ENCODE peak calls at places on chromosome 4, in six cellular contexts. C is HFF-Myc, R is tibial nerve, Z is foreskin keratinocyte, I is dorsolateral prefrontal cortex, T is BJ. D is an unnamed sample.

GRCh38 chr4:70473691-70474090 is 1.7 kb downstream of the MUC7 start:
- DNase-seq in R (no peak), C (no peak), Z (peak; percentile 5), I (no peak), T (no peak), D (no peak)

GRCh38 chr4:177118596-177118995 is 191.1 kb upstream of the NEIL3 start:
- DNase-seq in Z (peak; percentile 56), T (peak; percentile 99), C (peak; percentile 69), I (no peak), R (no peak), D (peak; percentile 19)

GRCh38 chr4:38759077-38759789 is 23.6 kb downstream of the TLR10 start:
- DNase-seq in C (peak; percentile 33), R (peak; percentile 61), Z (no peak), I (peak; percentile 90), T (no peak), D (no peak)

GRCh38 chr4:145937021-145937861 is 1.4 kb downstream of the ZNF827 start:
- DNase-seq in Z (no peak), C (no peak), R (peak; percentile 22), I (peak; percentile 57), T (no peak), D (no peak)

GRCh38 chr4:39616651-39617050 is 22.0 kb downstream of the SMIM14 start:
- DNase-seq in T (no peak), Z (no peak), C (no peak), R (no peak), I (no peak), D (no peak)

GRCh38 chr4:170109586-170110289 is 20.0 kb upstream of the AADAT start:
- DNase-seq in I (no peak), R (no peak), Z (no peak), T (peak; percentile 41), C (peak; percentile 78), D (no peak)

GRCh38 chr4:68416591-68416990 is 30.7 kb upstream of the TMPRSS11E start:
- DNase-seq in R (no peak), I (no peak), T (no peak), Z (peak; percentile 59), C (no peak), D (no peak)

GRCh38 chr4:36255575-36255974 is 11.3 kb upstream of the ARAP2 start:
- DNase-seq in Z (no peak), C (no peak), R (no peak), I (no peak), T (no peak), D (no peak)

GRCh38 chr4:115360441-115360840 is 247.0 kb upstream of the NDST4 start:
- DNase-seq in R (no peak), C (no peak), I (no peak), T (peak; percentile 16), Z (no peak), D (no peak)

GRCh38 chr4:180449395-180449956 is 1793.7 kb upstream of the TENM3 start:
- DNase-seq in T (no peak), R (no peak), I (no peak), Z (peak; percentile 5), C (no peak), D (no peak)

GRCh38 chr4:54708339-54709279 is 50.9 kb downstream of the KIT start:
- DNase-seq in C (no peak), R (no peak), T (no peak), I (no peak), Z (no peak), D (no peak)

GRCh38 chr4:5018096-5018495 is 1.2 kb downstream of the CYTL1 start:
- DNase-seq in T (no peak), R (no peak), I (no peak), C (no peak), Z (no peak), D (no peak)
- TF ChIP-seq CTCF in T (peak; percentile 24), R (no peak), I (no peak), C (peak; percentile 8), Z (peak; percentile 50), D (peak; percentile 26)

GRCh38 chr4:188127157-188127874 is 11.9 kb upstream of the TRIML1 start:
- DNase-seq in I (no peak), T (peak; percentile 53), R (no peak), C (peak; percentile 19), Z (peak; percentile 82), D (peak; percentile 86)

GRCh38 chr4:188117631-188118030 is 8.2 kb upstream of the TRIML2 start:
- DNase-seq in Z (no peak), R (no peak), C (no peak), T (no peak), I (no peak), D (no peak)

DNA sequence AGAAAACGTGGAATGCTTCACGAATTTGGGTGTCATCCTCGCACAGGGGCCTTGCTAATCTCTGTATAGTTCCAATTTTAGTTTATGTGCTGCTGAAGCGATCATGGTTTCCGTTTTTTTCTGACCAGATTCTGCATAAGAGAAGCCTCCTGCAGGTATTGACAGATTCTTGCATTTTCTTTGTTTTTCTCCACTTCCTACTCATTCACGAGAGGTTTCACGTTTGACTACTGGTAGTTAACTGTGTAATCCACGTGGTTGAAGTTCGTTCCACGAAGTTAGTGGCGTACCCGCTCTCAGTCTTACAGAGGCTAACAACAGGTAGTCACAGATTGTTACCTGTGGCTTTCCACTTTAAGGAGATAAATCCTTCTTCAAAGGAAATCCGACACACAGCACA is 12.1 kb upstream of the TRIML2 start:
- DNase-seq in T (no peak), Z (no peak), R (no peak), C (no peak), I (no peak), D (no peak)
- TF ChIP-seq CTCF in T (no peak), Z (no peak), R (no peak), C (no peak), I (no peak), D (no peak)

GRCh38 chr4:6548201-6548881 is 26.6 kb upstream of the MAN2B2 start:
- DNase-seq in R (no peak), Z (no peak), I (peak; percentile 36), C (no peak), T (no peak), D (no peak)
- TF ChIP-seq CTCF in R (no peak), Z (peak; percentile 64), I (peak; percentile 41), C (peak; percentile 45), T (peak; percentile 37), D (peak; percentile 52)

GRCh38 chr4:90084277-90084966 is 42.8 kb upstream of the CCSER1 start:
- DNase-seq in Z (no peak), C (no peak), R (no peak), T (no peak), I (no peak), D (no peak)

GRCh38 chr4:90080116-90080515 is 47.1 kb upstream of the CCSER1 start:
- DNase-seq in R (no peak), I (no peak), Z (no peak), C (no peak), T (no peak), D (no peak)

GRCh38 chr4:90081432-90082195 is 45.6 kb upstream of the CCSER1 start:
- DNase-seq in Z (no peak), C (no peak), R (no peak), T (no peak), I (no peak), D (no peak)

GRCh38 chr4:90084967-90085295 is 42.3 kb upstream of the CCSER1 start:
- DNase-seq in Z (no peak), R (no peak), T (no peak), C (no peak), I (no peak), D (no peak)
- TF ChIP-seq CTCF in Z (no peak), R (no peak), T (no peak), C (no peak), I (no peak), D (no peak)

DNA sequence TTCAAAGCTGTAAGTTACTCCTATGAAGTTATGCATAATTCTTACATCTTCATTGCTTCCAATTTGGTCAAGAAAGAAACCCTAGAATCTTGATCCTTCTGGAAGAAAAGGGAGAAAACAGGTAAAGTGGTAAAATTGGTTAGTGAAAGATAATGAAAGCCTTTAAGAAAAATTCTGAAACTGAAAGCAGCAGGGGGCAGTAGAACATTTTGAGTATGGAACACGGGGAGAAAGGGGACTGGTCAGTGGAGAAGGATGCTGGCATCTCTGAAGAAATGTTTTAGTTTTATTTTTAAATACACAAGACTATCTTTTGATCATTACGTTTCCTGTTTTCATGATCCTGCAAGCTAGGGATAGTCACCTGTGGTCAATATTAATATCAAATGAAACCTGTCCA is 54.3 kb downstream of the SLIT2 start:
- DNase-seq in C (no peak), I (no peak), R (no peak), Z (no peak), T (no peak), D (no peak)
- TF ChIP-seq CTCF in C (peak; percentile 19), I (peak; percentile 74), R (peak; percentile 38), Z (peak; percentile 45), T (peak; percentile 46), D (peak; percentile 64)

DNA sequence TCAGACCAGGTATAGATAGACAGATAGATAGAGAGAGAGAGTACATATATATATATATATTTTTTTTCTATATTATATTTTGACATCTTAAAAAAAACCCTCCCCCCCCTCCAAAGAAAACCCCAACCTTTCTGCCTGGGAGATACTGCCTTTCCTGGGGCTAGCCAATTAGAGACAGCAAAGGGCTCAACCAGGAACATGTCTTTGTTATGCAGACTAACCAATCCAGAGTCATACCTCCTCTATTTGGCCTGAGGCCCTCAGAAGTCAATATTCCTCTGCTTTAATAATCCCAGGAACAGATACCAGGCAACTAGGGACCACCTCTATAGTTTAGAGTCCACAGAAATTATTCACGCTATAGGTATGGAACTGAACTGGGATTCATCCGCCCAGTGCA is 135.6 kb upstream of the MAD2L1 start:
- DNase-seq in I (no peak), R (no peak), C (no peak), T (no peak), Z (no peak), D (no peak)
- TF ChIP-seq CTCF in I (no peak), R (no peak), C (no peak), T (no peak), Z (no peak), D (no peak)

GRCh38 chr4:41957634-41958033 is 22.4 kb downstream of the TMEM33 start:
- DNase-seq in Z (no peak), T (no peak), R (no peak), C (no peak), I (no peak), D (no peak)
- TF ChIP-seq CTCF in Z (peak; percentile 63), T (peak; percentile 20), R (no peak), C (no peak), I (no peak), D (peak; percentile 64)

GRCh38 chr4:65007841-65008439 is 598.7 kb upstream of the TECRL start:
- DNase-seq in I (no peak), R (no peak), C (no peak), T (no peak), Z (peak; percentile 10), D (peak; percentile 6)
- TF ChIP-seq CTCF in I (peak; percentile 59), R (no peak), C (no peak), T (peak; percentile 35), Z (peak; percentile 85), D (peak; percentile 68)

DNA sequence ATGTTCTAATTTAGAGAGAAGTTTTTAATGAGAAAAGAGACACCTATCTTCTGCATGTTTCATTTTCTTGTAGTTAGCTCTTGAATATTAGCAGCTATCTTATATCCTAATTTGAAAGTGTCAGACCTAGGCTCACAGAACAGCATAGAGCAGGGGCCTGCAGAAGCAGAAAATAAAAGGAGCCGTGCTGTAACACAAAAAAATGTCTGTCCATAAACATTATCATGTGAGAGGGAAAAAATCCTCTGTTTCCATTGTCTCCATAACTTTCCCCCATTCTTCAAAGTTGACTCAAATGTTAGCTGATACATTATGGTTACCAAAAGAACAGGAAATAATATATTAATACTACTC is 329.2 kb upstream of the EPHA5 start:
- DNase-seq in R (no peak), I (no peak), C (no peak), T (no peak), Z (no peak), D (no peak)
- TF ChIP-seq CTCF in R (no peak), I (no peak), C (no peak), T (no peak), Z (no peak), D (no peak)

D was measured in epithelial cell of proximal tubule.